ENCODE peak calls at places on chromosome 17, in five cellular contexts. One of them, this sample, is unnamed.

GRCh38 chr17:76657505-76658386 is 14.2 kb upstream of the ST6GALNAC1 start:
- DNase-seq in heart right ventricle: no peak
- DNase-seq in PC-9: no peak
- DNase-seq in kidney epithelial cell: no peak
- DNase-seq in tibial artery: no peak
- DNase-seq in this sample: no peak

GRCh38 chr17:78366109-78366848 is 6.4 kb upstream of the SOCS3 start:
- DNase-seq in heart right ventricle: no peak
- DNase-seq in PC-9: no peak
- DNase-seq in kidney epithelial cell: no peak
- DNase-seq in tibial artery: no peak
- DNase-seq in this sample: no peak

GRCh38 chr17:47811709-47812108 is 9.9 kb downstream of the OSBPL7 start:
- DNase-seq in heart right ventricle: no peak
- DNase-seq in PC-9: no peak
- DNase-seq in kidney epithelial cell: no peak
- DNase-seq in tibial artery: no peak
- DNase-seq in this sample: no peak

GRCh38 chr17:79393358-79394038 is 217.4 kb downstream of the RBFOX3 start:
- DNase-seq in heart right ventricle: peak; percentile 83
- DNase-seq in PC-9: no peak
- DNase-seq in kidney epithelial cell: no peak
- DNase-seq in tibial artery: peak; percentile 80
- DNase-seq in this sample: peak; percentile 93

GRCh38 chr17:58320570-58321323 is 7.8 kb downstream of the TSPOAP1 start:
- DNase-seq in heart right ventricle: no peak
- DNase-seq in PC-9: no peak
- DNase-seq in kidney epithelial cell: no peak
- DNase-seq in tibial artery: no peak
- DNase-seq in this sample: no peak

GRCh38 chr17:81917565-81918332 is at the start of gene SIRT7:
- DNase-seq in heart right ventricle: peak; percentile 84
- DNase-seq in PC-9: peak; percentile 43
- DNase-seq in kidney epithelial cell: no peak
- DNase-seq in tibial artery: peak; percentile 48
- DNase-seq in this sample: peak; percentile 85

GRCh38 chr17:45147581-45148182 is 593 bp upstream of the HEXIM1 start:
- DNase-seq in heart right ventricle: peak; percentile 82
- DNase-seq in PC-9: peak; percentile 86
- DNase-seq in kidney epithelial cell: no peak
- DNase-seq in tibial artery: peak; percentile 77
- DNase-seq in this sample: peak; percentile 91

GRCh38 chr17:79233916-79234551 is 159.4 kb downstream of the ENGASE start:
- DNase-seq in heart right ventricle: no peak
- DNase-seq in PC-9: no peak
- DNase-seq in kidney epithelial cell: no peak
- DNase-seq in tibial artery: no peak
- DNase-seq in this sample: no peak

GRCh38 chr17:41667280-41668008 is 21.2 kb upstream of the EIF1 start:
- DNase-seq in heart right ventricle: no peak
- DNase-seq in PC-9: no peak
- DNase-seq in kidney epithelial cell: no peak
- DNase-seq in tibial artery: no peak
- DNase-seq in this sample: no peak

GRCh38 chr17:38324141-38324540 is 19.6 kb downstream of the GPR179 start:
- DNase-seq in heart right ventricle: no peak
- DNase-seq in PC-9: no peak
- DNase-seq in kidney epithelial cell: no peak
- DNase-seq in tibial artery: no peak
- DNase-seq in this sample: no peak

GRCh38 chr17:35953720-35954119 is 10.2 kb upstream of the LYZL6 start:
- DNase-seq in heart right ventricle: no peak
- DNase-seq in PC-9: no peak
- DNase-seq in kidney epithelial cell: no peak
- DNase-seq in tibial artery: no peak
- DNase-seq in this sample: no peak

GRCh38 chr17:40532520-40533253 is 31.3 kb upstream of the TNS4 start:
- DNase-seq in heart right ventricle: no peak
- DNase-seq in PC-9: no peak
- DNase-seq in kidney epithelial cell: no peak
- DNase-seq in tibial artery: peak; percentile 16
- DNase-seq in this sample: no peak

GRCh38 chr17:1010586-1010985 is 13.7 kb downstream of the TIMM22 start:
- DNase-seq in heart right ventricle: no peak
- DNase-seq in PC-9: no peak
- DNase-seq in kidney epithelial cell: no peak
- DNase-seq in tibial artery: no peak
- DNase-seq in this sample: no peak

GRCh38 chr17:47894498-47895253 is 1.4 kb upstream of the SP2 start:
- DNase-seq in heart right ventricle: no peak
- DNase-seq in PC-9: no peak
- DNase-seq in kidney epithelial cell: no peak
- DNase-seq in tibial artery: no peak
- DNase-seq in this sample: no peak

GRCh38 chr17:66002807-66003206 is 189.1 kb downstream of the CEP112 start:
- DNase-seq in heart right ventricle: no peak
- DNase-seq in PC-9: no peak
- DNase-seq in kidney epithelial cell: no peak
- DNase-seq in tibial artery: no peak
- DNase-seq in this sample: no peak

GRCh38 chr17:5635949-5636348 is 51.6 kb upstream of the NLRP1 start:
- DNase-seq in heart right ventricle: no peak
- DNase-seq in PC-9: no peak
- DNase-seq in kidney epithelial cell: no peak
- DNase-seq in tibial artery: no peak
- DNase-seq in this sample: no peak

GRCh38 chr17:79951361-79952264 is 84.1 kb downstream of the TBC1D16 start:
- DNase-seq in heart right ventricle: peak; percentile 55
- DNase-seq in PC-9: no peak
- DNase-seq in kidney epithelial cell: peak; percentile 25
- DNase-seq in tibial artery: no peak
- DNase-seq in this sample: peak; percentile 8

GRCh38 chr17:82126479-82127314 is 28.7 kb upstream of the FASN start:
- DNase-seq in heart right ventricle: no peak
- DNase-seq in PC-9: no peak
- DNase-seq in kidney epithelial cell: no peak
- DNase-seq in tibial artery: no peak
- DNase-seq in this sample: no peak

GRCh38 chr17:45313419-45313771 is 3.4 kb downstream of the MAP3K14 start:
- DNase-seq in heart right ventricle: no peak
- DNase-seq in PC-9: no peak
- DNase-seq in kidney epithelial cell: no peak
- DNase-seq in tibial artery: no peak
- DNase-seq in this sample: no peak

GRCh38 chr17:34892864-34893263 is 68.4 kb downstream of the CCT6B start:
- DNase-seq in heart right ventricle: no peak
- DNase-seq in PC-9: no peak
- DNase-seq in kidney epithelial cell: no peak
- DNase-seq in tibial artery: no peak
- DNase-seq in this sample: peak; percentile 79

GRCh38 chr17:72465191-72466024 is 344.6 kb downstream of the SOX9 start:
- DNase-seq in heart right ventricle: no peak
- DNase-seq in PC-9: peak; percentile 97
- DNase-seq in kidney epithelial cell: peak; percentile 96
- DNase-seq in tibial artery: no peak
- DNase-seq in this sample: no peak

GRCh38 chr17:17971431-17972125 is 622 bp downstream of the TOM1L2 start:
- DNase-seq in heart right ventricle: peak; percentile 60
- DNase-seq in PC-9: no peak
- DNase-seq in kidney epithelial cell: no peak
- DNase-seq in tibial artery: peak; percentile 25
- DNase-seq in this sample: no peak

GRCh38 chr17:38426441-38426840 is 1.8 kb upstream of the ARHGAP23 start:
- DNase-seq in heart right ventricle: no peak
- DNase-seq in PC-9: no peak
- DNase-seq in kidney epithelial cell: no peak
- DNase-seq in tibial artery: no peak
- DNase-seq in this sample: no peak

GRCh38 chr17:77027271-77027670 is 113.5 kb upstream of the SEC14L1 start:
- DNase-seq in heart right ventricle: no peak
- DNase-seq in PC-9: no peak
- DNase-seq in kidney epithelial cell: no peak
- DNase-seq in tibial artery: no peak
- DNase-seq in this sample: no peak

GRCh38 chr17:63019138-63019873 is 53.3 kb downstream of the TANC2 start:
- DNase-seq in heart right ventricle: no peak
- DNase-seq in PC-9: no peak
- DNase-seq in kidney epithelial cell: no peak
- DNase-seq in tibial artery: no peak
- DNase-seq in this sample: no peak

GRCh38 chr17:57045868-57046671 is 39.0 kb upstream of the AKAP1 start:
- DNase-seq in heart right ventricle: no peak
- DNase-seq in PC-9: no peak
- DNase-seq in kidney epithelial cell: no peak
- DNase-seq in tibial artery: no peak
- DNase-seq in this sample: no peak

GRCh38 chr17:80264048-80264792 is 3.6 kb downstream of the RNF213 start:
- DNase-seq in heart right ventricle: no peak
- DNase-seq in PC-9: no peak
- DNase-seq in kidney epithelial cell: no peak
- DNase-seq in tibial artery: no peak
- DNase-seq in this sample: no peak

GRCh38 chr17:50539762-50540440 is 7.1 kb upstream of the SPATA20 start:
- DNase-seq in heart right ventricle: no peak
- DNase-seq in PC-9: no peak
- DNase-seq in kidney epithelial cell: no peak
- DNase-seq in tibial artery: no peak
- DNase-seq in this sample: peak; percentile 75
- TF ChIP-seq CTCF in heart right ventricle: no peak
- TF ChIP-seq CTCF in PC-9: no peak
- TF ChIP-seq CTCF in kidney epithelial cell: no peak
- TF ChIP-seq CTCF in tibial artery: no peak
- TF ChIP-seq CTCF in this sample: no peak

GRCh38 chr17:83200746-83201145 is 121.3 kb downstream of the METRNL start:
- DNase-seq in heart right ventricle: peak; percentile 35
- DNase-seq in PC-9: no peak
- DNase-seq in kidney epithelial cell: no peak
- DNase-seq in tibial artery: peak; percentile 22
- DNase-seq in this sample: peak; percentile 4

GRCh38 chr17:83200231-83200699 is 120.9 kb downstream of the METRNL start:
- DNase-seq in heart right ventricle: peak; percentile 75
- DNase-seq in PC-9: peak; percentile 60
- DNase-seq in kidney epithelial cell: no peak
- DNase-seq in tibial artery: peak; percentile 83
- DNase-seq in this sample: peak; percentile 4

GRCh38 chr17:83201206-83202001 is 122.0 kb downstream of the METRNL start:
- DNase-seq in heart right ventricle: no peak
- DNase-seq in PC-9: no peak
- DNase-seq in kidney epithelial cell: no peak
- DNase-seq in tibial artery: peak; percentile 18
- DNase-seq in this sample: no peak

GRCh38 chr17:83198366-83199341 is 119.2 kb downstream of the METRNL start:
- DNase-seq in heart right ventricle: peak; percentile 15
- DNase-seq in PC-9: no peak
- DNase-seq in kidney epithelial cell: no peak
- DNase-seq in tibial artery: peak; percentile 19
- DNase-seq in this sample: no peak

DNA sequence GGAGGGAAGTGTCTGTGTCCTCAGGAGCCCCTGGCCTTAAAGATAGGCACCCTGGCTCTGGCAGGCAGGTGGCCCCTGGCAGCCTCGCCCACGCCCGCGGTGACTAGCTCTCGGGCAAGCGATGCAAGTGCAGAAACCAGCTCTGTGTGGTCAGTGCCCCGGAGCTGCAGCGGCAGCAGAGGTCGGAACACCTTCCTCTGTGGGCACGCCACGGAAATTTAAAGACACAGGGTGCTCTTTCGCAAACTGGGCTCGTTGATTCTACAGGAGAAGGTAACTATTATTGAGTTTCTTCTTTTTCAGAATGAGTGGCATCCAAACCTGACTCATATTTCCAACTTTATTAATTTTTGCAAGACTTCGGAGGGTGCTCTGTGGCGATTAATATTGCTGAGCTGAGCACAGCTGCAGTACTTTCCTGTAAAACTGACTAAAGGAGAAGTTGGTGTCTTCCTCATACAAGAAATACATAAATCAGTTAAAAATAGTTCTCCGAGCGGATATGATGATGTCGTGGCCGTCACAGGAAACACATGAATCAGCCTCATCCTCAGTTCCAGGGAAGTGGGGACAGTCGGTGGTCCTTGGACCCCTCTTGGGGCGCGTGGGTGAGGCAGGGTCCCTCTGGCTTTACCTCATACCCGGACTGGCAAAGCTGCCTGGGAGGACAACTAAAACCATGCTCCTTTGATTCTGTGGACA is 120.2 kb downstream of the METRNL start:
- DNase-seq in heart right ventricle: peak; percentile 53
- DNase-seq in PC-9: no peak
- DNase-seq in kidney epithelial cell: no peak
- DNase-seq in tibial artery: peak; percentile 55
- DNase-seq in this sample: peak; percentile 7
- H3K4me3 ChIP-seq in heart right ventricle: peak overlapping the region; percentile 8
- H3K4me3 ChIP-seq in PC-9: no peak overlapping the region
- H3K4me3 ChIP-seq in kidney epithelial cell: no peak overlapping the region
- H3K4me3 ChIP-seq in tibial artery: no peak overlapping the region
- H3K4me3 ChIP-seq in this sample: no peak overlapping the region

GRCh38 chr17:28663723-28664122 is 1.7 kb downstream of the SUPT6H start:
- DNase-seq in heart right ventricle: no peak
- DNase-seq in PC-9: no peak
- DNase-seq in kidney epithelial cell: no peak
- DNase-seq in tibial artery: no peak
- DNase-seq in this sample: no peak
- H3K36me3 ChIP-seq in heart right ventricle: peaks cover 47% of the 10 kb centered on the region
- H3K36me3 ChIP-seq in PC-9: peaks cover 7% of the 10 kb centered on the region
- H3K36me3 ChIP-seq in kidney epithelial cell: no peaks in the 10 kb centered on the region
- H3K36me3 ChIP-seq in tibial artery: peaks cover 3% of the 10 kb centered on the region
- H3K36me3 ChIP-seq in this sample: peaks cover 51% of the 10 kb centered on the region

GRCh38 chr17:2780931-2781454 is 15.2 kb upstream of the RAP1GAP2 start:
- DNase-seq in heart right ventricle: no peak
- DNase-seq in PC-9: no peak
- DNase-seq in kidney epithelial cell: no peak
- DNase-seq in tibial artery: no peak
- DNase-seq in this sample: no peak

GRCh38 chr17:2778489-2778888 is 17.7 kb upstream of the RAP1GAP2 start:
- DNase-seq in heart right ventricle: no peak
- DNase-seq in PC-9: no peak
- DNase-seq in kidney epithelial cell: no peak
- DNase-seq in tibial artery: no peak
- DNase-seq in this sample: no peak

GRCh38 chr17:2782030-2782429 is 14.2 kb upstream of the RAP1GAP2 start:
- DNase-seq in heart right ventricle: no peak
- DNase-seq in PC-9: no peak
- DNase-seq in kidney epithelial cell: peak; percentile 10
- DNase-seq in tibial artery: no peak
- DNase-seq in this sample: no peak

GRCh38 chr17:2779545-2779944 is 16.7 kb upstream of the RAP1GAP2 start:
- DNase-seq in heart right ventricle: no peak
- DNase-seq in PC-9: no peak
- DNase-seq in kidney epithelial cell: no peak
- DNase-seq in tibial artery: no peak
- DNase-seq in this sample: no peak

DNA sequence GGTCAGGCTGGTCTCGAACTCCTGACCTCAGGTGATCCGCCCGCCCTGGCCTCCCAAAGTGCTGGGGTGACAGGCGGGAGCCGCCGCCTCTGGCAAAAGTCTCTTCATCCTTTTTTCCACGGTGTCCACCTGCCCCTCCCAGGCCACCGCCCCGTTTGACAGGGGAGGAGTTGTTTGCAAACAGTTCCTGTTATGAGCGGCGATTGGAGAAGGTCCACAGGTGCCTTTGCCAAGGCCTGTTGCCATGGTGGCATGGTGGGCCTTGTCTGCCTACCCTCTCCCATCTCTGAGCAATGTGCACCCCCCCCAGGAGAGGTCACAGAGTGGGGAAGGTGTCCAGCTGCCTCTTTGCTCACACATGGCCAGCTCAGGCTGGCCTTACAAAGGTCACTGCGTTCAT is 16.0 kb upstream of the RAP1GAP2 start:
- DNase-seq in heart right ventricle: no peak
- DNase-seq in PC-9: no peak
- DNase-seq in kidney epithelial cell: no peak
- DNase-seq in tibial artery: no peak
- DNase-seq in this sample: no peak
- TF ChIP-seq CTCF in heart right ventricle: no peak
- TF ChIP-seq CTCF in PC-9: no peak
- TF ChIP-seq CTCF in kidney epithelial cell: no peak
- TF ChIP-seq CTCF in tibial artery: no peak
- TF ChIP-seq CTCF in this sample: no peak

This sample was measured in WERI-Rb-1.